ENCODE peak calls at places on chromosomes 4 and X, in six cellular contexts. V is heart left ventricle, D is fibroblast of mammary gland, Y is mesothelial cell of epicardium, N is foreskin fibroblast, E is adrenal gland. M is an unnamed sample.

GRCh38 chrX:11143931-11144678 is 33.0 kb downstream of the HCCS start:
- DNase-seq in N (peak; percentile 83), Y (peak; percentile 43), V (peak; percentile 39), D (peak; percentile 85), E (peak; percentile 68), M (no peak)

GRCh38 chr4:184066584-184067300 is 150.9 kb downstream of the ENPP6 start:
- DNase-seq in E (peak; percentile 47), N (no peak), D (no peak), Y (no peak), V (no peak), M (no peak)

GRCh38 chrX:77451041-77451440 is 3.9 kb downstream of the FGF16 start:
- DNase-seq in V (no peak), D (peak; percentile 81), Y (no peak), E (no peak), N (peak; percentile 78), M (no peak)

GRCh38 chr4:168451331-168451730 is 29.0 kb downstream of the DDX60L start:
- DNase-seq in E (no peak), N (peak; percentile 8), D (peak; percentile 35), Y (no peak), V (no peak), M (no peak)

GRCh38 chr4:74453037-74453635 is 8.2 kb downstream of the AREG start:
- DNase-seq in D (no peak), Y (no peak), E (no peak), N (no peak), V (no peak), M (no peak)

GRCh38 chr4:112817933-112818921 is 181.3 kb downstream of the LARP7 start:
- DNase-seq in E (peak; percentile 76), N (peak; percentile 98), Y (peak; percentile 58), D (peak; percentile 94), V (peak; percentile 64), M (peak; percentile 30)

GRCh38 chr4:48341776-48342558 is 638 bp downstream of the SLAIN2 start:
- DNase-seq in Y (peak; percentile 79), D (no peak), E (peak; percentile 53), N (peak; percentile 60), V (peak; percentile 61), M (no peak)

GRCh38 chr4:128386761-128387599 is 99.4 kb upstream of the PGRMC2 start:
- DNase-seq in N (peak; percentile 98), Y (no peak), D (peak; percentile 98), E (peak; percentile 97), V (peak; percentile 93), M (no peak)

GRCh38 chrX:132467029-132467428 is 21.8 kb downstream of the MBNL3 start:
- DNase-seq in E (no peak), Y (no peak), D (no peak), V (no peak), N (peak; percentile 66), M (no peak)

GRCh38 chr4:156413411-156413985 is 459.8 kb upstream of the CTSO start:
- DNase-seq in D (no peak), Y (no peak), N (no peak), V (no peak), E (no peak), M (no peak)

GRCh38 chr4:96675916-96676315 is 836.0 kb downstream of the PDHA2 start:
- DNase-seq in E (no peak), V (no peak), D (no peak), Y (no peak), N (no peak), M (no peak)

GRCh38 chr4:153205757-153206156 is 1.5 kb downstream of the TRIM2 start:
- DNase-seq in V (no peak), E (no peak), D (peak; percentile 25), Y (no peak), N (no peak), M (no peak)

GRCh38 chrX:1483843-1484637 is 31.3 kb upstream of the ASMTL start:
- DNase-seq in N (no peak), D (no peak), V (no peak), E (no peak), Y (no peak), M (no peak)

GRCh38 chrX:44483965-44484606 is 58.6 kb downstream of the FUNDC1 start:
- DNase-seq in Y (no peak), N (no peak), V (no peak), E (no peak), D (peak; percentile 12), M (no peak)

GRCh38 chr4:39406763-39407583 is at the start of gene KLB:
- DNase-seq in Y (no peak), V (no peak), D (peak; percentile 49), N (peak; percentile 30), E (no peak), M (no peak)

DNA sequence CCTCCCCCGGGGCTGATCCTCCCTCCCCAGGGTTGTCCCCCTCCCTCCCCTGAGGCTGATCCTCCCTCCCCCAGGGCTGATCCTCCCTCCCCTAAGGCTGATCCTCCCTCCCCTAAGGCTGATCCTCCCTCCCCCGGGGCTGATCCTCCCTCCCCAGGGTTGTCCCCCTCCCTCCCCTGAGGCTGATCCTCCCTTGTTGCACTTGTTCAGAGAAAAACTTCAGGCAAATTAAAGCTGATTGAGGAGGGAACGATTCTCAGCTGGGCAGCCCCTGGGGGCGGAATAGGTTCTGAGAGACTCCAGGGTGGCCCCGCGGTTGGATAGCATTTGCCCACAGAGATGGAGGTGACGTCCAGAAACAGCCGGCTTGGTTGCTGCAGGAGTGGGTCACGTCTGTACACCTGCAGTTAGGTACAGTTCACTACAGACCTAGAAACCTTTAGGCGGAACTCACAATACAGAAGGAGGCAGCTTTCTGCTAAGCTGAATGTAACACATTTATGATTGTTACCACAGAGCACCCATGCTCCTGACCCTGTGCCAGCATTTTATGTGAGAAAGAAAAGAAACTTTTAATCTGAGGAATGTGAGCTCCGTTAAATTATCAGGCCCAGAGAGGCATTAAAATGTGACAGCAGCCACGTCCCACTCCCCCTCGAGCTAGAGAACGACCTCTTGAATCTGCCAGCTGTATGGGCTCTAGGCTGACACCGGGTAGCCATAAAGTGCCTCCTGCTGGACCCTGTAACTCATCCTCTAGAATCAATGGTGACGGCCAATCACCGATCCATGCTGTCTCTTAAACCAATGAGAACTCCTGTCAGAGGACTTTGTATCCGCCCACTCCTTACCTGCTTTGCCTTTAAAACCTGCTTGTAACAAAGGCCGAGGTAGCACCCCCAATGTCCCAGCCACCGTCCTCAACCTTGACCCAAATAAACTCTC is 110.4 kb upstream of the ADRA2C start:
- DNase-seq in E (no peak), V (no peak), D (no peak), Y (no peak), N (peak; percentile 13), M (no peak)
- TF ChIP-seq CTCF in E (no peak), V (no peak), D (no peak), Y (no peak), N (no peak), M (no peak)

DNA sequence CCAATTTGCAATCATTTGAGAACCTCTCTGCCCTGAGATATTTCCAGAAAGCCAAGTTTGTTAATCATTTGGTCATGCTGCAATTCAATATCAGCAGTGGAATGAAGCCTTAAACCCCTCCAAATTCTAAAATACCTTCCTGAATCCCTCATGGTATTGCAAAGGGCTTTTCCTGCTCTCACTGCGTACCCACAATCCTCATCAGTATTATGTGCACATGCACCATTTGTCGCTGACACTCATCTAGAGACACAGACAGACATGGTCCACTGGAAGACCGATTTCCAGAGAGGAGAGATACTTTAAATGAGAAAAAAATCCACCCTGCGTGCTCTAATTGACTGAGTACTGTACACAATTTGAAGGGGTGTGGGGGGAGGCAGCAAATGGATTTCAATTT is 104.4 kb downstream of the GPC3 start:
- DNase-seq in D (no peak), N (no peak), V (no peak), E (no peak), Y (no peak), M (no peak)
- TF ChIP-seq CTCF in D (no peak), N (no peak), V (no peak), E (no peak), Y (no peak), M (no peak)

GRCh38 chr4:44421330-44421729 is 27.3 kb downstream of the KCTD8 start:
- DNase-seq in N (no peak), E (no peak), D (no peak), V (no peak), Y (no peak), M (no peak)

GRCh38 chr4:44422912-44423311 is 25.7 kb downstream of the KCTD8 start:
- DNase-seq in E (no peak), D (no peak), N (no peak), V (no peak), Y (no peak), M (no peak)

GRCh38 chr4:44425614-44426208 is 22.9 kb downstream of the KCTD8 start:
- DNase-seq in E (peak; percentile 16), D (peak; percentile 4), N (no peak), Y (no peak), V (no peak), M (no peak)
- TF ChIP-seq CTCF in E (no peak), D (peak; percentile 30), N (no peak), Y (no peak), V (no peak), M (no peak)

GRCh38 chrX:63508668-63509067 is 157.5 kb upstream of the SPIN4 start:
- DNase-seq in D (no peak), Y (no peak), E (no peak), V (no peak), N (no peak), M (no peak)

GRCh38 chrX:63503541-63503940 is 152.4 kb upstream of the SPIN4 start:
- DNase-seq in E (no peak), Y (no peak), V (no peak), D (peak; percentile 20), N (peak; percentile 18), M (no peak)

GRCh38 chrX:63511361-63511760 is 160.2 kb upstream of the SPIN4 start:
- DNase-seq in D (no peak), V (no peak), Y (no peak), N (no peak), E (no peak), M (no peak)

GRCh38 chrX:63506320-63506719 is 155.2 kb upstream of the SPIN4 start:
- DNase-seq in Y (no peak), E (no peak), N (peak; percentile 54), D (peak; percentile 59), V (no peak), M (no peak)
- TF ChIP-seq CTCF in Y (no peak), E (peak; percentile 8), N (peak; percentile 17), D (peak; percentile 34), V (peak; percentile 9), M (no peak)

GRCh38 chr4:103996059-103996458 is 276.3 kb upstream of the TACR3 start:
- DNase-seq in D (peak; percentile 12), N (no peak), E (no peak), V (no peak), Y (no peak), M (no peak)
- TF ChIP-seq CTCF in D (no peak), N (no peak), E (no peak), V (no peak), Y (no peak), M (no peak)

GRCh38 chrX:30513284-30513683 is 64.3 kb downstream of the TASL start:
- DNase-seq in Y (no peak), D (peak; percentile 25), V (no peak), N (peak; percentile 28), E (no peak), M (no peak)
- TF ChIP-seq CTCF in Y (peak; percentile 52), D (peak; percentile 59), V (peak; percentile 22), N (peak; percentile 25), E (peak; percentile 22), M (no peak)

M was measured in activated B cell treated with CpG ODN at 0.5 μM for 24 hours.